ENCODE peak calls at places on chromosome 1, in eight cellular contexts. One of them, this sample, is unnamed.

GRCh38 chr1:211352985-211353515 is 26.4 kb downstream of the TRAF5 start:
- DNase-seq in GM12878: no peak
- DNase-seq in HL-60: peak; percentile 53
- DNase-seq in SK-N-SH: no peak
- DNase-seq in K562: peak; percentile 80
- DNase-seq in HepG2: peak; percentile 79
- DNase-seq in GM23338: peak; percentile 74
- DNase-seq in HCT116: peak; percentile 15
- DNase-seq in this sample: no peak

GRCh38 chr1:222385973-222386372 is 161.9 kb downstream of the HHIPL2 start:
- DNase-seq in HepG2: no peak
- DNase-seq in GM23338: no peak
- DNase-seq in K562: no peak
- DNase-seq in HL-60: no peak
- DNase-seq in SK-N-SH: no peak
- DNase-seq in GM12878: no peak
- DNase-seq in HCT116: no peak
- DNase-seq in this sample: no peak

GRCh38 chr1:3910769-3911520 is 10.9 kb upstream of the C1orf174 start:
- DNase-seq in SK-N-SH: peak; percentile 91
- DNase-seq in GM12878: no peak
- DNase-seq in GM23338: peak; percentile 78
- DNase-seq in K562: peak; percentile 85
- DNase-seq in HepG2: peak; percentile 57
- DNase-seq in HCT116: peak; percentile 54
- DNase-seq in HL-60: peak; percentile 72
- DNase-seq in this sample: no peak

GRCh38 chr1:154329152-154329521 is 3.8 kb downstream of the ATP8B2 start:
- DNase-seq in HL-60: no peak
- DNase-seq in GM23338: peak; percentile 93
- DNase-seq in SK-N-SH: peak; percentile 44
- DNase-seq in K562: no peak
- DNase-seq in GM12878: no peak
- DNase-seq in HepG2: no peak
- DNase-seq in HCT116: no peak
- DNase-seq in this sample: no peak

GRCh38 chr1:213570487-213570886 is 417.3 kb upstream of the PROX1 start:
- DNase-seq in HCT116: peak; percentile 26
- DNase-seq in HepG2: peak; percentile 64
- DNase-seq in HL-60: no peak
- DNase-seq in SK-N-SH: no peak
- DNase-seq in GM23338: no peak
- DNase-seq in GM12878: no peak
- DNase-seq in K562: no peak
- DNase-seq in this sample: no peak

GRCh38 chr1:84598418-84598817 is 24.2 kb upstream of the CTBS start:
- DNase-seq in SK-N-SH: no peak
- DNase-seq in GM23338: no peak
- DNase-seq in K562: no peak
- DNase-seq in GM12878: no peak
- DNase-seq in HepG2: no peak
- DNase-seq in HL-60: no peak
- DNase-seq in HCT116: no peak
- DNase-seq in this sample: no peak

GRCh38 chr1:28329395-28330153 is 734 bp downstream of the MED18 start:
- DNase-seq in HCT116: no peak
- DNase-seq in SK-N-SH: peak; percentile 28
- DNase-seq in HL-60: peak; percentile 50
- DNase-seq in HepG2: peak; percentile 21
- DNase-seq in GM12878: no peak
- DNase-seq in GM23338: peak; percentile 76
- DNase-seq in K562: no peak
- DNase-seq in this sample: no peak

GRCh38 chr1:99659755-99660210 is 13.9 kb downstream of the PALMD start:
- DNase-seq in K562: no peak
- DNase-seq in GM23338: peak; percentile 31
- DNase-seq in HL-60: no peak
- DNase-seq in HCT116: no peak
- DNase-seq in SK-N-SH: no peak
- DNase-seq in GM12878: no peak
- DNase-seq in HepG2: no peak
- DNase-seq in this sample: no peak

GRCh38 chr1:41360074-41361027 is 883 bp upstream of the FOXO6 start:
- DNase-seq in HCT116: no peak
- DNase-seq in K562: no peak
- DNase-seq in SK-N-SH: no peak
- DNase-seq in GM12878: no peak
- DNase-seq in HL-60: no peak
- DNase-seq in GM23338: peak; percentile 76
- DNase-seq in HepG2: no peak
- DNase-seq in this sample: no peak
- H3K4me3 ChIP-seq in HCT116: peak overlapping the region; percentile 57
- H3K4me3 ChIP-seq in K562: peak overlapping the region; percentile 42
- H3K4me3 ChIP-seq in SK-N-SH: peak overlapping the region; percentile 66
- H3K4me3 ChIP-seq in GM12878: peak overlapping the region; percentile 47
- H3K4me3 ChIP-seq in HL-60: peak overlapping the region; percentile 38
- H3K4me3 ChIP-seq in GM23338: peak overlapping the region; percentile 63
- H3K4me3 ChIP-seq in HepG2: peak overlapping the region; percentile 68
- H3K4me3 ChIP-seq in this sample: peak overlapping the region; percentile 45

GRCh38 chr1:224435999-224436398 is 1.4 kb upstream of the WDR26 start:
- DNase-seq in SK-N-SH: no peak
- DNase-seq in GM23338: no peak
- DNase-seq in K562: no peak
- DNase-seq in HepG2: no peak
- DNase-seq in HL-60: no peak
- DNase-seq in HCT116: no peak
- DNase-seq in GM12878: no peak
- DNase-seq in this sample: no peak
- TF ChIP-seq POLR2AphosphoS5 in SK-N-SH: no peak
- TF ChIP-seq POLR2AphosphoS5 in GM23338: no peak
- TF ChIP-seq POLR2AphosphoS5 in K562: no peak
- TF ChIP-seq POLR2AphosphoS5 in HepG2: no peak
- TF ChIP-seq POLR2AphosphoS5 in HL-60: no peak
- TF ChIP-seq POLR2AphosphoS5 in HCT116: no peak
- TF ChIP-seq POLR2AphosphoS5 in GM12878: no peak
- TF ChIP-seq POLR2AphosphoS5 in this sample: no peak

DNA sequence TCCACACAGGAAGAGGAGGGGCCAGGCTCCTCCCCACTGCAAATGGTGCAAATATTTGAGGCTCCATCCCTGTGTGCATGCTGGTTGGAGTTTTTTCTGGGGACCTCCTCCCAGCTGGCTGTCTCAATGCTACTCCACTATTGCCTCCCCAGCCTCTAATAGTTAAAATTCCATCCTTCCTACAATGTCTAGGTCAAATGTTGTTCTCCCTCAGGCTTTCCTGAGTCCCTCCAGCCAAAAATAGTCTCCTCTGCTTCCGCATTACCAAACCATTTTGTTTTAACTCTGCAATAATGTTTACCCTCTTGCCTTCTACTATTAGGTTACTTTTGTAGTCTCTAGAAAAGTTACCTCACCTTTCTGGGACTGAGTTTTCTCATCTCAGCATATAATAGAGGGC is 29.6 kb upstream of the FMO1 start:
- DNase-seq in HL-60: no peak
- DNase-seq in GM12878: no peak
- DNase-seq in K562: no peak
- DNase-seq in HepG2: no peak
- DNase-seq in SK-N-SH: no peak
- DNase-seq in GM23338: peak; percentile 21
- DNase-seq in HCT116: no peak
- DNase-seq in this sample: no peak
- TF ChIP-seq REST in HL-60: no peak
- TF ChIP-seq REST in GM12878: no peak
- TF ChIP-seq REST in K562: no peak
- TF ChIP-seq REST in HepG2: no peak
- TF ChIP-seq REST in SK-N-SH: no peak
- TF ChIP-seq REST in GM23338: no peak
- TF ChIP-seq REST in HCT116: no peak
- TF ChIP-seq REST in this sample: no peak

GRCh38 chr1:113976609-113977278 is 2.5 kb upstream of the OLFML3 start:
- DNase-seq in SK-N-SH: peak; percentile 38
- DNase-seq in HL-60: peak; percentile 43
- DNase-seq in GM12878: no peak
- DNase-seq in K562: peak; percentile 46
- DNase-seq in HepG2: peak; percentile 37
- DNase-seq in HCT116: peak; percentile 3
- DNase-seq in GM23338: peak; percentile 79
- DNase-seq in this sample: no peak

GRCh38 chr1:113980120-113980519 is 846 bp downstream of the OLFML3 start:
- DNase-seq in HCT116: no peak
- DNase-seq in K562: no peak
- DNase-seq in GM12878: no peak
- DNase-seq in GM23338: no peak
- DNase-seq in SK-N-SH: no peak
- DNase-seq in HepG2: no peak
- DNase-seq in HL-60: no peak
- DNase-seq in this sample: no peak

GRCh38 chr1:113981962-113982931 is 3.0 kb downstream of the OLFML3 start:
- DNase-seq in HCT116: no peak
- DNase-seq in K562: no peak
- DNase-seq in SK-N-SH: peak; percentile 39
- DNase-seq in GM12878: no peak
- DNase-seq in HL-60: peak; percentile 48
- DNase-seq in HepG2: peak; percentile 71
- DNase-seq in GM23338: no peak
- DNase-seq in this sample: no peak

GRCh38 chr1:113975211-113975895 is 3.9 kb upstream of the OLFML3 start:
- DNase-seq in GM12878: no peak
- DNase-seq in SK-N-SH: no peak
- DNase-seq in HL-60: peak; percentile 78
- DNase-seq in K562: no peak
- DNase-seq in GM23338: no peak
- DNase-seq in HCT116: no peak
- DNase-seq in HepG2: no peak
- DNase-seq in this sample: no peak

GRCh38 chr1:113978863-113979702 is at the start of gene OLFML3:
- DNase-seq in GM23338: peak; percentile 98
- DNase-seq in HCT116: peak; percentile 66
- DNase-seq in K562: peak; percentile 77
- DNase-seq in HL-60: peak; percentile 77
- DNase-seq in GM12878: peak; percentile 31
- DNase-seq in SK-N-SH: peak; percentile 83
- DNase-seq in HepG2: peak; percentile 87
- DNase-seq in this sample: peak; percentile 30
- H3K4me3 ChIP-seq in GM23338: peak within 1 kb of the TSS; percentile 23
- H3K4me3 ChIP-seq in HCT116: no peak within 1 kb of the TSS
- H3K4me3 ChIP-seq in K562: no peak within 1 kb of the TSS
- H3K4me3 ChIP-seq in HL-60: no peak within 1 kb of the TSS
- H3K4me3 ChIP-seq in GM12878: no peak within 1 kb of the TSS
- H3K4me3 ChIP-seq in SK-N-SH: peak within 1 kb of the TSS; percentile 37
- H3K4me3 ChIP-seq in HepG2: peak within 1 kb of the TSS; percentile 72
- H3K4me3 ChIP-seq in this sample: no peak within 1 kb of the TSS

This sample was measured in Panc1.